ENCODE peak calls at places on chromosomes 1 and 21, in nine cellular contexts. J is lung; G is heart right ventricle; E is dorsolateral prefrontal cortex; R is fibroblast of the aortic adventitia; K is MG63; D is HepG2; I is CD8-positive, alpha-beta T cell; V is astrocyte. U is an unnamed sample.

GRCh38 chr1:193408782-193409293 is 222.4 kb upstream of the B3GALT2 start:
- DNase-seq in J (peak; percentile 66), G (peak; percentile 77), E (no peak), R (peak; percentile 94), K (peak; percentile 7), D (no peak), I (no peak), V (peak; percentile 95), U (peak; percentile 72)

GRCh38 chr1:219304227-219305226 is 130.8 kb downstream of the LYPLAL1 start:
- DNase-seq in J (no peak), G (peak; percentile 33), E (no peak), R (peak; percentile 91), K (peak; percentile 94), D (no peak), I (no peak), V (peak; percentile 92), U (no peak)

GRCh38 chr1:208682664-208683013 is 438.5 kb upstream of the PLXNA2 start:
- DNase-seq in J (no peak), G (no peak), E (no peak), R (no peak), K (no peak), D (no peak), I (no peak), V (no peak), U (peak; percentile 20)

GRCh38 chr1:36204347-36204909 is 19.8 kb upstream of the THRAP3 start:
- DNase-seq in J (no peak), G (peak; percentile 51), E (no peak), R (no peak), K (peak; percentile 46), D (no peak), I (no peak), V (no peak), U (no peak)

GRCh38 chr21:20258542-20258941 is 739.7 kb upstream of the NCAM2 start:
- DNase-seq in J (no peak), G (no peak), E (no peak), R (no peak), K (no peak), D (no peak), I (no peak), V (no peak), U (no peak)

GRCh38 chr1:178500091-178500770 is 3.5 kb upstream of the CLEC20A start:
- DNase-seq in J (no peak), G (no peak), E (no peak), R (no peak), K (no peak), D (no peak), I (no peak), V (no peak), U (peak; percentile 45)

GRCh38 chr21:44844256-44844655 is 26.4 kb upstream of the SUMO3 start:
- DNase-seq in J (no peak), G (no peak), E (no peak), R (no peak), K (no peak), D (no peak), I (no peak), V (no peak), U (no peak)

GRCh38 chr1:1222575-1223225 is 8.7 kb upstream of the TNFRSF4 start:
- DNase-seq in J (no peak), G (no peak), E (no peak), R (no peak), K (no peak), D (no peak), I (no peak), V (no peak), U (no peak)

GRCh38 chr21:33268736-33269441 is 2.7 kb downstream of the IL10RB start:
- DNase-seq in J (peak; percentile 93), G (no peak), E (no peak), R (no peak), K (no peak), D (peak; percentile 29), I (no peak), V (no peak), U (peak; percentile 99)

GRCh38 chr1:182996816-182997215 is 26.4 kb upstream of the LAMC1 start:
- DNase-seq in J (no peak), G (no peak), E (no peak), R (no peak), K (no peak), D (no peak), I (no peak), V (peak; percentile 12), U (no peak)

GRCh38 chr21:45430521-45431501 is 25.8 kb downstream of the COL18A1 start:
- DNase-seq in J (no peak), G (no peak), E (no peak), R (no peak), K (no peak), D (peak; percentile 95), I (no peak), V (peak; percentile 78), U (no peak)

GRCh38 chr1:97877307-97877706 is 43.5 kb downstream of the DPYD start:
- DNase-seq in J (no peak), G (no peak), E (no peak), R (no peak), K (no peak), D (no peak), I (no peak), V (no peak), U (no peak)

GRCh38 chr21:43667191-43667904 is 8.0 kb downstream of the RRP1B start:
- DNase-seq in J (no peak), G (no peak), E (no peak), R (peak; percentile 78), K (peak; percentile 69), D (no peak), I (no peak), V (peak; percentile 76), U (no peak)

GRCh38 chr1:28233264-28233606 is 406 bp upstream of the DNAJC8 start:
- DNase-seq in J (no peak), G (no peak), E (no peak), R (no peak), K (no peak), D (no peak), I (no peak), V (no peak), U (no peak)

GRCh38 chr1:224358288-224358687 is 1.6 kb downstream of the CNIH4 start:
- DNase-seq in J (no peak), G (no peak), E (no peak), R (no peak), K (no peak), D (no peak), I (no peak), V (no peak), U (no peak)
- H3K4me3 ChIP-seq in J (no peak overlapping the region), G (no peak overlapping the region), E (peak overlapping the region; percentile 97), R (peak overlapping the region; percentile 87), K (peak overlapping the region; percentile 78), D (peak overlapping the region; percentile 95), I (peak overlapping the region; percentile 60), V (peak overlapping the region; percentile 84), U (peak overlapping the region; percentile 78)

GRCh38 chr1:109634292-109634691 is 14.7 kb downstream of the AMPD2 start:
- DNase-seq in J (peak; percentile 25), G (no peak), E (no peak), R (no peak), K (no peak), D (no peak), I (no peak), V (no peak), U (no peak)
- H3K4me3 ChIP-seq in J (no peak overlapping the region), G (no peak overlapping the region), E (no peak overlapping the region), R (no peak overlapping the region), K (no peak overlapping the region), D (no peak overlapping the region), I (no peak overlapping the region), V (no peak overlapping the region), U (no peak overlapping the region)

GRCh38 chr1:100419072-100419471 is 66.8 kb downstream of the CDC14A start:
- DNase-seq in J (no peak), G (no peak), E (no peak), R (no peak), K (no peak), D (no peak), I (no peak), V (no peak), U (no peak)

GRCh38 chr1:100412980-100413379 is 60.7 kb downstream of the CDC14A start:
- DNase-seq in J (no peak), G (no peak), E (no peak), R (no peak), K (no peak), D (peak; percentile 73), I (no peak), V (no peak), U (peak; percentile 13)

GRCh38 chr1:100414693-100415092 is 62.4 kb downstream of the CDC14A start:
- DNase-seq in J (no peak), G (no peak), E (no peak), R (no peak), K (no peak), D (no peak), I (no peak), V (no peak), U (peak; percentile 40)

GRCh38 chr1:100411574-100411973 is 59.3 kb downstream of the CDC14A start:
- DNase-seq in J (no peak), G (no peak), E (no peak), R (no peak), K (no peak), D (no peak), I (no peak), V (no peak), U (no peak)

GRCh38 chr1:100415217-100415778 is 63.0 kb downstream of the CDC14A start:
- DNase-seq in J (no peak), G (no peak), E (no peak), R (no peak), K (no peak), D (no peak), I (no peak), V (no peak), U (peak; percentile 20)
- H3K4me3 ChIP-seq in J (no peak overlapping the region), G (no peak overlapping the region), E (no peak overlapping the region), R (no peak overlapping the region), K (no peak overlapping the region), D (no peak overlapping the region), I (no peak overlapping the region), V (no peak overlapping the region), U (no peak overlapping the region)

GRCh38 chr1:212698467-212699103 is 1.1 kb downstream of the BATF3 start:
- DNase-seq in J (no peak), G (no peak), E (no peak), R (no peak), K (no peak), D (no peak), I (no peak), V (no peak), U (no peak)
- H3K4me3 ChIP-seq in J (no peak overlapping the region), G (no peak overlapping the region), E (peak overlapping the region; percentile 74), R (peak overlapping the region; percentile 60), K (peak overlapping the region; percentile 54), D (peak overlapping the region; percentile 62), I (peak overlapping the region; percentile 54), V (peak overlapping the region; percentile 41), U (peak overlapping the region; percentile 55)

DNA sequence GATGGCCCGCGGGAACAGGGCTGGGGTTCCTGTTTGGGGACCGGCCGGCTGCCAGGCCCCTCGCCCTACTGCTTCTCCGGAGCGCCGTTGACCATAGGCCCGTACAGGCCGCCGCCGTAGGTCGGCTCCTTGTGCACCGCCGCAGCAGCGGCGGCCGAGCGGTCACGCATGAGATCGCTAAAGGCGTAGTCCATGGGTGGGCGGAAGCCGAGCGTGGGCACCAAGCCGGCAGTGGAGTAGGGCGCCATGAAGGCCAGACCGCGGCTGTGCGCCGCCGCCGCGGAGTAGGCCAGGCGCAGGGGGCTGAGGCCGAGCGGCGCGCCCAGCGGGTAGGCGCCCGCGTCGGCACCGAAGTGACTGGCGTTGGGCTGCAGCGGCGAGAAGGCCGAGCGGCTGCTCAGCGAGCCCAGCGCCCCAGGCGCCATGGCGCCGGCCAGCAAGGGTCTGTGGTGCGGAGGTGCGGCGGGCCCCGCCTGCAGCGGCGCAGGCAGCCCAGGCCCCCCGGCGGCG is 4.6 kb downstream of the DMRTA2 start:
- DNase-seq in J (no peak), G (no peak), E (no peak), R (no peak), K (no peak), D (no peak), I (no peak), V (no peak), U (no peak)
- H3K4me3 ChIP-seq in J (no peak overlapping the region), G (no peak overlapping the region), E (peak overlapping the region; percentile 42), R (no peak overlapping the region), K (no peak overlapping the region), D (peak overlapping the region; percentile 41), I (no peak overlapping the region), V (peak overlapping the region; percentile 33), U (no peak overlapping the region)

GRCh38 chr1:16151200-16151708 is 4.6 kb downstream of the EPHA2 start:
- DNase-seq in J (no peak), G (peak; percentile 34), E (no peak), R (no peak), K (peak; percentile 47), D (no peak), I (no peak), V (no peak), U (no peak)
- H3K4me3 ChIP-seq in J (no peak overlapping the region), G (no peak overlapping the region), E (no peak overlapping the region), R (no peak overlapping the region), K (peak overlapping the region; percentile 9), D (no peak overlapping the region), I (no peak overlapping the region), V (peak overlapping the region; percentile 35), U (no peak overlapping the region)

U was measured in small intestine.